ENCODE peak calls at places on chromosomes 13 and 19, in four cellular contexts. M, T, D and Z are unnamed samples.

GRCh38 chr19:2912306-2912705 is 11.6 kb downstream of the ZNF57 start:
- DNase-seq in T (no peak), M (no peak), D (no peak), Z (no peak)

GRCh38 chr19:11295665-11296245 is at the start of gene TSPAN16:
- DNase-seq in T (no peak), D (no peak), M (no peak), Z (no peak)

GRCh38 chr19:5138606-5139594 is 170.0 kb downstream of the KDM4B start:
- DNase-seq in T (no peak), D (peak), M (peak), Z (peak)

GRCh38 chr13:35789335-35790166 is 313.1 kb upstream of the MAB21L1 start:
- DNase-seq in D (peak), T (peak), M (no peak), Z (peak)

GRCh38 chr19:21581646-21582045 is 76.2 kb downstream of the ZNF429 start:
- DNase-seq in M (no peak), D (no peak), T (no peak), Z (no peak)

GRCh38 chr13:50566646-50567045 is 276.8 kb downstream of the DLEU7 start:
- DNase-seq in M (no peak), D (no peak), T (no peak), Z (no peak)

GRCh38 chr13:67318398-67318797 is 88.3 kb upstream of the PCDH9 start:
- DNase-seq in M (no peak), D (no peak), T (no peak), Z (no peak)

GRCh38 chr13:98606296-98606695 is 29.4 kb upstream of the STK24 start:
- DNase-seq in M (no peak), T (no peak), D (no peak), Z (no peak)

GRCh38 chr13:97285221-97285955 is 63.3 kb downstream of the MBNL2 start:
- DNase-seq in T (no peak), M (no peak), D (no peak), Z (no peak)

GRCh38 chr13:33164331-33164730 is 121.2 kb downstream of the STARD13 start:
- DNase-seq in D (peak), M (no peak), T (no peak), Z (no peak)

GRCh38 chr19:12938536-12939291 is at the start of gene CALR:
- DNase-seq in D (peak), T (no peak), M (no peak), Z (no peak)

GRCh38 chr19:3637621-3638020 is 11.0 kb upstream of the CACTIN start:
- DNase-seq in D (no peak), T (no peak), M (no peak), Z (no peak)

GRCh38 chr19:29311391-29311790 is 98.4 kb upstream of the UQCRFS1 start:
- DNase-seq in D (no peak), M (no peak), T (no peak), Z (no peak)

GRCh38 chr19:55079400-55080038 is 3.9 kb downstream of the EPS8L1 start:
- DNase-seq in M (no peak), T (no peak), D (no peak), Z (no peak)

GRCh38 chr19:54281008-54281728 is at the start of gene LILRB2:
- DNase-seq in T (no peak), D (no peak), M (no peak), Z (no peak)

GRCh38 chr19:35708391-35708790 is 4.0 kb downstream of the ZBTB32 start:
- DNase-seq in M (no peak), T (no peak), D (no peak), Z (no peak)

GRCh38 chr13:85223883-85224656 is 575.1 kb downstream of the SLITRK6 start:
- DNase-seq in D (peak), M (no peak), T (no peak), Z (no peak)

GRCh38 chr19:40392894-40393517 is 3.0 kb upstream of the HIPK4 start:
- DNase-seq in M (no peak), D (no peak), T (no peak), Z (no peak)

GRCh38 chr13:64471916-64472315 is 2758.2 kb downstream of the PCDH9 start:
- DNase-seq in T (no peak), D (peak), M (no peak), Z (peak)

GRCh38 chr13:44221657-44222056 is 152.0 kb upstream of the SERP2 start:
- DNase-seq in T (no peak), D (no peak), M (no peak), Z (no peak)
- H3K9ac ChIP-seq in T (no peak), D (no peak), M (no peak), Z (no peak)

GRCh38 chr19:45099465-45100201 is 6.7 kb downstream of the PPP1R37 start:
- DNase-seq in T (no peak), D (no peak), M (no peak), Z (no peak)

GRCh38 chr19:45097450-45097775 is 4.4 kb downstream of the PPP1R37 start:
- DNase-seq in M (no peak), T (no peak), D (no peak), Z (no peak)

GRCh38 chr19:45096700-45097099 is 3.7 kb downstream of the PPP1R37 start:
- DNase-seq in T (no peak), D (no peak), M (no peak), Z (no peak)

GRCh38 chr19:45098521-45099464 is 5.8 kb downstream of the PPP1R37 start:
- DNase-seq in M (no peak), D (no peak), T (no peak), Z (no peak)

DNA sequence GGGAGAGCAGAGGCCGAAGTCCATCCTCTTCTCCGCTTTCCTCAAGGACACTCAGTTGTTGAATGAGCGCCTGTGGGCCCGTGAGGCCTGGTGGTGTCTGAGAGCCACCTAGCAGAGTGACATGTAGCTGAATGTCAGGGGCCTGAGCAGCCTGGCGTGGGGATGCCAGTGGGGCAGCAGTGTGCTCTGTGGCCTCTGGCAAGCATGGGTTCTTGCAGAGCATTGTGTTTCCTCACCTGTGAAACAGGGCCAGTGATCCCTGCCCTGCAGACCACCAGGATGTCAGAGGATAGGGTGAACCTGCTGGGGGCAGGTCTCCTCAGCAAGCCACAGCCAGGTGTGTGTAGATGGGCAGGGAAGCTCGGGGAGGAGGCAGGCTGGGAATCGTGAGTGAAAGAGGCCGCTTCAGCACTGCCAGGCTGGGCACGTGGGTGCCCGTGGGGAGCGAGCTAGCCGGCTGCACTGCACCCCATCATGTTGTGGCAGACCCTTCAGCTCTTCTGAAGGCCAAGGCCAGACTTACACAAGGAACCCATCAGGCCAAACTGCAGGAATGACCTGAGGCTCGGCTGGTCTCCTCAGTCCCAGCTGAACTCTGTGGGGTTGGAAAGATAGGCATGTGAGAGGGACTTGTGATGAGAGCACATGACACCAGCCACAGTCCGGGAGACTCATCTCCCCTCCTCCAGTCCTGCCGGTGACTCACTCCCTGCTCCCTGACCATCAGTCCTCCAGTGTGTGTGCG is 5.0 kb downstream of the PPP1R37 start:
- DNase-seq in T (no peak), M (no peak), D (peak), Z (no peak)
- H3K27ac ChIP-seq in T (no peak), M (no peak), D (peak), Z (no peak)

GRCh38 chr19:6773323-6773931 is 919 bp downstream of the VAV1 start:
- DNase-seq in M (peak), D (no peak), T (no peak), Z (peak)
- H3K9ac ChIP-seq in M (peak), D (no peak), T (peak), Z (no peak)

GRCh38 chr19:47428177-47428894 is 9.0 kb upstream of the MEIS3 start:
- DNase-seq in D (peak), T (peak), M (peak), Z (peak)

GRCh38 chr19:47429140-47429793 is 9.9 kb upstream of the MEIS3 start:
- DNase-seq in M (no peak), D (no peak), T (no peak), Z (no peak)

GRCh38 chr19:47423203-47423882 is 4.0 kb upstream of the MEIS3 start:
- DNase-seq in D (no peak), M (no peak), T (no peak), Z (no peak)

GRCh38 chr19:47430041-47430802 is 10.9 kb upstream of the MEIS3 start:
- DNase-seq in M (no peak), T (no peak), D (peak), Z (no peak)

GRCh38 chr19:47427241-47428176 is 8.2 kb upstream of the MEIS3 start:
- DNase-seq in D (peak), M (no peak), T (peak), Z (no peak)
- H3K27ac ChIP-seq in D (no peak), M (no peak), T (peak), Z (peak)

GRCh38 chr19:34480491-34480890 is 1.1 kb upstream of the WTIP start:
- DNase-seq in T (no peak), M (no peak), D (no peak), Z (no peak)
- H3K9ac ChIP-seq in T (peak), M (no peak), D (peak), Z (no peak)